ENCODE peak calls at places on chromosomes 3 and 15, in eight cellular contexts. U is adrenal gland; B is MM.1S; H is IMR-90; X is A673; M is CD4-positive, alpha-beta memory T cell; J is brain microvascular endothelial cell; Y is thoracic aorta. E is an unnamed sample. For H3K36me3, the result is how much of the 10 kb centered on the place peaks cover.

GRCh38 chr3:196227629-196228493 is 11.5 kb downstream of the SLC51A start:
- DNase-seq in U (peak), B (no peak), H (no peak), X (no peak), M (no peak), J (no peak), Y (no peak), E (peak)

GRCh38 chr3:30162579-30162978 is 443.8 kb upstream of the TGFBR2 start:
- DNase-seq in U (no peak), B (no peak), H (peak), X (peak), M (no peak), J (peak), Y (no peak), E (no peak)

GRCh38 chr3:162295323-162295983 is 798.8 kb downstream of the OTOL1 start:
- DNase-seq in U (no peak), B (no peak), H (peak), X (peak), M (no peak), J (peak), Y (no peak), E (no peak)

GRCh38 chr15:98983333-98983732 is 24.3 kb downstream of the PGPEP1L start:
- DNase-seq in U (peak), B (no peak), H (peak), X (peak), M (no peak), J (peak), Y (peak), E (peak)

GRCh38 chr3:22861426-22861825 is 341.7 kb upstream of the UBE2E2 start:
- DNase-seq in U (no peak), B (no peak), H (no peak), X (no peak), M (no peak), J (no peak), Y (no peak), E (no peak)

GRCh38 chr3:25582242-25582641 is 82.5 kb downstream of the TOP2B start:
- DNase-seq in U (peak), B (no peak), H (peak), X (no peak), M (no peak), J (peak), Y (no peak), E (no peak)

GRCh38 chr3:148233403-148233802 is 464.3 kb upstream of the AGTR1 start:
- DNase-seq in U (no peak), B (no peak), H (peak), X (no peak), M (no peak), J (peak), Y (no peak), E (no peak)

GRCh38 chr3:48151058-48151806 is 37.0 kb downstream of the CDC25A start:
- DNase-seq in U (peak), B (peak), H (peak), X (peak), M (peak), J (peak), Y (peak), E (peak)

GRCh38 chr15:42118650-42119531 is 24.5 kb upstream of the PLA2G4D start:
- DNase-seq in U (no peak), B (peak), H (no peak), X (no peak), M (no peak), J (no peak), Y (no peak), E (no peak)

GRCh38 chr3:132966374-132966773 is 71.8 kb upstream of the TMEM108 start:
- DNase-seq in U (no peak), B (no peak), H (no peak), X (peak), M (no peak), J (no peak), Y (no peak), E (no peak)

GRCh38 chr3:15107075-15107947 is 8.4 kb upstream of the RBSN start:
- DNase-seq in U (no peak), B (no peak), H (no peak), X (no peak), M (no peak), J (no peak), Y (no peak), E (no peak)

GRCh38 chr3:182309120-182309519 is 484.2 kb upstream of the ATP11B start:
- DNase-seq in U (no peak), B (no peak), H (no peak), X (no peak), M (no peak), J (no peak), Y (no peak), E (no peak)

DNA sequence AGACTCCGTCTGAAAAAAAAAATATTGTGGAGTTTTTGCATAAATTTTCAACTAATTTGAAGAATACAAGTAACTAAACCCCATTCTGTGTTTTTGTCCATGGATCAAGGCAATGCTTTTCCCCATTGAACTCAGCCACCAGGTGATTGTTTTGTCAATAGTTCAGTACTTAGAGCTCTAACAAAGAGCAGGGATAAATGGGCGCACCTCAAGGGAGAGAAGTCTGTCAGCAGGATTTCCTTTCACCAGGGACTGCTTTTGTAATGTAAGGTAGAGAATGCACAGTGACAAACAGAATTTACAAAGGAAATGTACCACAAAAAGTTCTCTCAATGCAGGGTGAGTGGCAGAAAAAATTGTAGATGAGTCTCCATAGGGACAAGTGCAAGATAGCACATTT is 10.8 kb upstream of the ATP13A5 start:
- DNase-seq in U (no peak), B (no peak), H (no peak), X (no peak), M (no peak), J (no peak), Y (no peak), E (no peak)
- H3K36me3 ChIP-seq in U (under half), B (under half), H (under half), X (under half), M (under half), J (under half), Y (under half), E (under half)

DNA sequence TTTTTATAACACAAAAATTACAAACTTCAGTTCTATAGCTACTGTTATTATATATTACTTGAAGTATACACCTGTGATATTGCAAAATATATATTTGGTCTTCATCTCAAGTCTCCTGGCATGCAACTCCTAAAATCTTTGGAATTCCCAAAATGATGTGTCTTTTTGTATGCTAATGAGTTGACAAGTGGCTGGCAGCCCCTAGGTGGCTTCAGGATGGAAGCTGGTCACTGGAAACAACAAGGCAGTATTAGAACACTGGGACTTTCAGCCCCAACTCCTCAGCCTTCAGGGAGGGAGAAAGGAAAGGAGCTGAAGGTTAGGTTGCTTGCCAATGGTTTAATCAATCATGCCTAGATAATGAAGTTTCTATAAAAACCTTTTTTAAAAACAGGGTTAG is 112.0 kb downstream of the SCAPER start:
- DNase-seq in U (no peak), B (no peak), H (no peak), X (no peak), M (no peak), J (no peak), Y (no peak), E (no peak)
- H3K36me3 ChIP-seq in U (under half), B (under half), H (under half), X (under half), M (under half), J (under half), Y (under half), E (under half)

DNA sequence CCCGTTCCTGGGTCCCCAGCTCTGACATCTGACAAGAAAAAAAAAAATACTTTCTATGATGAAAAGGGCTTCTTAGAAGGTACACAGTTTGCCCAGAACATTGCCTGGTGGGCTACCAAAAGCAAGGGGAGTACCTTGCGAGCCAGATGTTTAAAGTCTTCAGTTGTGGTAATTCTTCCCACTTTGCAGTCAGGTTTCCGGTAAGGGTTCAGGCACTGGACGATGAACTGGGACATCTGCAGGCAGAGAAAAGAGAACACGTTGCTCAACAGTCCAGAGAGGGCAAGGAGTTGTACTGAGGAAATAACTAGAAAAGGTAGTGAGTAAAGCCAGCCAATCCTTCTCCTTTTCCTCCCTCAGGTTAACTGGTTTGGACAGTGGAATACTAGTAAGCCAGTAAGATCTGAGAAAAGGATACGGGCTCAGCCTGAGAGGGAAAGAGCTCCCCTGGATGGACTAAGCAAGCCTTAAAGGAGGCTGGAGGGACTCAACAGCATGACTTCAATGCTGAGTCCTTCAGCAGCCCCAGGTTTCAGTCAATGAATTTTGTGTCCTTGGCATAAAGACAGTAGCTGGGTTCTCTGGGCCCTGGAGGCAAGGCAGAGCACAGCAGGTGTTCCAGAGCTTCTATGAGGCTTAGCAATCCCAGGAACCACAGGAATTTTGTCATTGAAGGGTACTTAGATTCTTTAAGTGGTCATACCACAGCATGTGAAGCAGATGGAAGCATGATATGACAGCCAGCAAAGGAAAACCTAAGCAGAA is 38.2 kb downstream of the NBEAL2 start:
- DNase-seq in U (no peak), B (no peak), H (peak), X (peak), M (no peak), J (peak), Y (no peak), E (no peak)
- H3K36me3 ChIP-seq in U (under half), B (under half), H (under half), X (under half), M (under half), J (under half), Y (under half), E (under half)

GRCh38 chr3:44795197-44795596 is 33.6 kb downstream of the KIF15 start:
- DNase-seq in U (no peak), B (no peak), H (peak), X (peak), M (no peak), J (peak), Y (no peak), E (no peak)
- H3K36me3 ChIP-seq in U (under half), B (under half), H (under half), X (under half), M (under half), J (under half), Y (under half), E (under half)

GRCh38 chr3:56573501-56573900 is 16.5 kb downstream of the CCDC66 start:
- DNase-seq in U (no peak), B (no peak), H (no peak), X (no peak), M (no peak), J (no peak), Y (no peak), E (no peak)
- H3K36me3 ChIP-seq in U (under half), B (under half), H (under half), X (under half), M (under half), J (under half), Y (under half), E (under half)

DNA sequence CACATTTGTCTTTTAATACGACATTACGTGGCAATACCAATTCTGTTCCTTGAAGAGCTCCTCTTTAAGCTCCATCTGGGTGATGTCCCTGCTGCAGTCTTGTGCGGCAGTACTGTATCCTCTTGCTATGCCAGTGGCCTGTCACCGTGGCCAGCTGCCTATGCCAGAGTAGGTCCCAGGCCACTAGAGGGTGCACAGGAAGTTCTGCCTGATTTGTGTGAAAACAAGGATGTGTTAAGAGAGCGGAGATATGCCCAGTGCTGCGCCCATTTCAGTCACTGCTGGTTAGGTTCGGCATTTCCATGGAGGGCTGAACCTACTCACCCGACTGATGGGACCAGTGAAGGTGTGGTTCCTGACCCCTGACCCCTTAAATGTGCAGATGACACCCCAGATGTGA is 25.2 kb downstream of the NIPA1 start:
- DNase-seq in U (peak), B (no peak), H (peak), X (peak), M (no peak), J (no peak), Y (no peak), E (peak)
- H3K36me3 ChIP-seq in U (under half), B (under half), H (under half), X (under half), M (under half), J (under half), Y (under half), E (under half)

DNA sequence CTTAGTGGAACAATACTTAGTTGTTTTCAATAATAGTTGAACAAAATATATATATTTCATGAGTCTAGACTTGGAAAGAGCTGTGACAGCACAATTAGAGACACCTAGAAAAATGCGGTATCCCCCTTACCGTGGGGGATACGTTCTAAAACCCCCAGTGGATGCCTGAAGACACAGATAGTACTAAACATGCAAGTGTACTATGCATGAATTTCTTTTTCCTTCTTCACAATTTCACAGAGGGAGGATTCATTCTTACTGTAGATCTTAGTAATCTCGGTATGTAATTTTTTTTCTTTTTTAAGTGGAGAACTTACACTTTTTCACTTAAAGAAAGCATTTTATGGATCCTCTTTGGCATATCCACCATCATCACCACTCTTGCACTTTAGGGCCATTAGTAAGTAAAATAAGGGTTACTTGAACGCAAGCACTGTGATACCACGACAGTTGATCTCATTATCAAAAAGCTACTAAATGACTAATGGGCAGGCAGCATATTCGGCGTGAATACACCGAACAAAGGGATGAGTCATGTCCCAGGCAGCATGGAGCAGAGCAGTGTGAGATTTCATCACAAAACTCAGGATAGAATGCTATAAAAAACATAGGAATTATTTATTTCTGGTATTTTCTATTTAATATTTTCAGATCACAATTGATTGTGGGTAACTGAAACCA is 72.3 kb upstream of the ZNF280D start:
- DNase-seq in U (peak), B (no peak), H (peak), X (peak), M (no peak), J (peak), Y (no peak), E (no peak)
- H3K36me3 ChIP-seq in U (under half), B (under half), H (under half), X (under half), M (under half), J (under half), Y (under half), E (under half)

GRCh38 chr3:172447611-172448579 is at the start of gene GHSR:
- DNase-seq in U (no peak), B (no peak), H (no peak), X (no peak), M (no peak), J (no peak), Y (no peak), E (no peak)
- H3K36me3 ChIP-seq in U (under half), B (under half), H (under half), X (under half), M (under half), J (under half), Y (under half), E (under half)

DNA sequence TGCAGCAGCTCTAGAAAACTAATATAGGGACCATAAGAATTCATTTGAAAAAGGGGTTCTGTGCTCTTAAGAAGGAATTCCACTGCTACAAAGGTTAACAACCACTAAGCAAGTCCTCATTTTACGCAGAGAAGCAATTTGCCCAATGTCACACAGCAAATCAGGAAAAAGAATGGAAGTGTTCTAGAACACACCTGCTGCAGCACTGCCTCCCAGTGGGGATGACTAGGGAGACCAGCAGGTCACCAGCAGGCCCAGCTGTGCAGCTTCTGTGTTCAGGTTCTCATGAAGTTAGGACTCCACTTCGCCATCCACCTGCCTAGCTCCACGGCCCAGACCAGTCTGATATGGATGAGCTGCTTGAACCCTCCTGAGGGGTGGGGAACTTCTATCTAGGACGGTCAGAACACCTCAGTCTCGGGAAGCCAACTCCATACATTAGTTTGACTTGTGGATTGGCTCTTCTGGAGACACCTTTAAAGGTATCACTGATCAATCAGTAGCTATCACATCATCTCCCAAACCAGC is 18.6 kb downstream of the POMGNT2 start:
- DNase-seq in U (no peak), B (no peak), H (no peak), X (no peak), M (no peak), J (no peak), Y (no peak), E (no peak)
- H3K36me3 ChIP-seq in U (under half), B (under half), H (under half), X (under half), M (under half), J (under half), Y (under half), E (under half)